ENCODE peak calls at places on chromosomes 1 and 21, in five cellular contexts. U, I, J, X and P are unnamed samples.

GRCh38 chr1:15802234-15802965 is 5.0 kb downstream of the UQCRHL start:
- DNase-seq in I (no peak), U (no peak), J (no peak), X (no peak), P (no peak)

GRCh38 chr1:230825061-230825803 is 43.1 kb downstream of the C1orf198 start:
- DNase-seq in I (no peak), U (no peak), X (no peak), J (no peak), P (peak)

GRCh38 chr1:172286629-172287076 is 133.8 kb upstream of the C1orf105 start:
- DNase-seq in U (no peak), X (no peak), J (no peak), I (no peak), P (no peak)

GRCh38 chr1:205248793-205249601 is 21.3 kb downstream of the TMCC2 start:
- DNase-seq in I (peak), U (no peak), J (no peak), X (no peak), P (no peak)

GRCh38 chr21:43911015-43911934 is 46.3 kb downstream of the AGPAT3 start:
- DNase-seq in U (no peak), X (no peak), I (peak), J (no peak), P (peak)

GRCh38 chr1:67201891-67202290 is 35.6 kb downstream of the IL23R start:
- DNase-seq in I (no peak), J (no peak), U (no peak), X (no peak), P (no peak)

GRCh38 chr1:147771216-147772125 is 11.1 kb upstream of the GJA5 start:
- DNase-seq in U (no peak), X (no peak), I (peak), J (no peak), P (no peak)

GRCh38 chr1:7209340-7209739 is 424.1 kb downstream of the CAMTA1 start:
- DNase-seq in J (no peak), X (no peak), I (no peak), U (no peak), P (no peak)

GRCh38 chr1:198259336-198260109 is 102.7 kb downstream of the NEK7 start:
- DNase-seq in J (no peak), U (no peak), I (no peak), X (no peak), P (no peak)

GRCh38 chr1:6025269-6026094 is 20.2 kb upstream of the KCNAB2 start:
- DNase-seq in U (no peak), X (no peak), I (no peak), J (no peak), P (no peak)

GRCh38 chr1:179229214-179230140 is at the start of gene ABL2:
- DNase-seq in J (peak), I (peak), U (peak), X (peak), P (peak)

GRCh38 chr1:157966034-157966671 is 27.3 kb upstream of the KIRREL1 start:
- DNase-seq in X (no peak), J (no peak), U (no peak), I (no peak), P (no peak)

GRCh38 chr1:31831397-31832378 is 15.9 kb upstream of the SPOCD1 start:
- DNase-seq in U (no peak), I (no peak), X (no peak), J (no peak), P (no peak)

GRCh38 chr21:30072496-30072895 is 94.1 kb downstream of the CLDN17 start:
- DNase-seq in I (no peak), J (no peak), U (peak), X (no peak), P (no peak)

GRCh38 chr1:30321996-30322858 is 401.2 kb downstream of the MATN1 start:
- DNase-seq in U (no peak), J (no peak), X (no peak), I (no peak), P (no peak)

GRCh38 chr1:88519156-88519555 is 164.9 kb upstream of the PKN2 start:
- DNase-seq in I (no peak), U (no peak), J (no peak), X (no peak), P (no peak)

GRCh38 chr1:156421062-156421938 is 52.3 kb downstream of the RHBG start:
- DNase-seq in U (peak), X (peak), I (peak), J (peak), P (peak)

GRCh38 chr1:30914931-30915330 is 6.4 kb upstream of the SDC3 start:
- DNase-seq in U (no peak), X (no peak), J (no peak), I (no peak), P (no peak)

GRCh38 chr21:26769613-26770188 is 75.5 kb downstream of the ADAMTS1 start:
- DNase-seq in X (no peak), J (no peak), I (no peak), U (no peak), P (no peak)